ENCODE peak calls at places on chromosomes 3 and 15, in five cellular contexts. J is HEK293T, S is HepG2, V is GM12878, G is H1. M is an unnamed sample.
A peak's percentile ranks its signal among the peaks of the same experiment; 100 is the strongest.

GRCh38 chr15:43828061-43828657 is 1.4 kb downstream of the WDR76 start:
- DNase-seq in J (no peak), S (no peak), V (no peak), G (no peak), M (no peak)

GRCh38 chr15:35491999-35492398 is 54.0 kb downstream of the DPH6 start:
- DNase-seq in J (no peak), S (no peak), V (no peak), G (no peak), M (no peak)

GRCh38 chr15:67130166-67130565 is 64.8 kb downstream of the SMAD3 start:
- DNase-seq in J (no peak), S (no peak), V (no peak), G (no peak), M (no peak)

GRCh38 chr15:68656438-68656739 is 77.6 kb downstream of the CORO2B start:
- DNase-seq in J (no peak), S (no peak), V (no peak), G (no peak), M (no peak)

GRCh38 chr15:85618956-85619491 is 175.7 kb downstream of the KLHL25 start:
- DNase-seq in J (no peak), S (no peak), V (no peak), G (no peak), M (peak; percentile 56)

GRCh38 chr15:27573800-27574485 is 525.2 kb downstream of the OCA2 start:
- DNase-seq in J (no peak), S (no peak), V (no peak), G (no peak), M (no peak)

GRCh38 chr3:242986-243706 is 46.6 kb downstream of the CHL1 start:
- DNase-seq in J (no peak), S (no peak), V (no peak), G (no peak), M (no peak)

GRCh38 chr15:64653757-64654156 is 121.6 kb downstream of the RBPMS2 start:
- DNase-seq in J (no peak), S (no peak), V (no peak), G (no peak), M (no peak)

GRCh38 chr15:59553879-59554735 is 57.5 kb upstream of the GCNT3 start:
- DNase-seq in J (no peak), S (peak; percentile 100), V (no peak), G (no peak), M (no peak)

GRCh38 chr15:70892912-70893560 is 410 bp downstream of the LRRC49 start:
- DNase-seq in J (peak; percentile 26), S (peak; percentile 6), V (no peak), G (no peak), M (no peak)

GRCh38 chr3:177934001-177934891 is 602.0 kb upstream of the KCNMB2 start:
- DNase-seq in J (no peak), S (peak; percentile 14), V (no peak), G (no peak), M (no peak)

GRCh38 chr3:30626443-30627181 is 20.2 kb downstream of the TGFBR2 start:
- DNase-seq in J (no peak), S (no peak), V (no peak), G (no peak), M (no peak)

GRCh38 chr15:74386496-74387140 is 19.2 kb upstream of the CYP11A1 start:
- DNase-seq in J (no peak), S (no peak), V (no peak), G (no peak), M (no peak)

GRCh38 chr3:178439504-178439903 is 96.7 kb upstream of the KCNMB2 start:
- DNase-seq in J (no peak), S (no peak), V (no peak), G (no peak), M (no peak)

GRCh38 chr3:88090681-88091080 is 31.6 kb downstream of the ZNF654 start:
- DNase-seq in J (no peak), S (no peak), V (no peak), G (no peak), M (no peak)

GRCh38 chr3:171160326-171160725 is 133.8 kb upstream of the SLC2A2 start:
- DNase-seq in J (no peak), S (no peak), V (no peak), G (no peak), M (no peak)

GRCh38 chr3:124566701-124567100 is 163.6 kb upstream of the UMPS start:
- DNase-seq in J (no peak), S (no peak), V (no peak), G (no peak), M (no peak)

GRCh38 chr3:124563376-124563775 is 166.9 kb upstream of the UMPS start:
- DNase-seq in J (no peak), S (no peak), V (no peak), G (no peak), M (no peak)

GRCh38 chr3:124565551-124565950 is 164.7 kb upstream of the UMPS start:
- DNase-seq in J (no peak), S (no peak), V (no peak), G (no peak), M (no peak)

GRCh38 chr3:124567168-124567567 is 163.1 kb upstream of the UMPS start:
- DNase-seq in J (no peak), S (no peak), V (no peak), G (no peak), M (no peak)

GRCh38 chr3:124565013-124565412 is 165.2 kb upstream of the UMPS start:
- DNase-seq in J (peak; percentile 71), S (peak; percentile 82), V (no peak), G (peak; percentile 87), M (peak; percentile 76)
- TF ChIP-seq SUZ12 in J (no peak), S (no peak), V (no peak), G (no peak), M (no peak)

GRCh38 chr15:78175333-78175732 is 26.2 kb downstream of the IDH3A start:
- DNase-seq in J (no peak), S (no peak), V (no peak), G (no peak), M (no peak)

GRCh38 chr15:78179286-78179840 is 30.2 kb downstream of the IDH3A start:
- DNase-seq in J (no peak), S (no peak), V (no peak), G (no peak), M (no peak)

GRCh38 chr15:78179906-78180305 is 30.7 kb downstream of the IDH3A start:
- DNase-seq in J (no peak), S (no peak), V (no peak), G (no peak), M (no peak)

GRCh38 chr15:78178056-78178455 is 28.9 kb downstream of the IDH3A start:
- DNase-seq in J (no peak), S (no peak), V (no peak), G (no peak), M (no peak)

DNA sequence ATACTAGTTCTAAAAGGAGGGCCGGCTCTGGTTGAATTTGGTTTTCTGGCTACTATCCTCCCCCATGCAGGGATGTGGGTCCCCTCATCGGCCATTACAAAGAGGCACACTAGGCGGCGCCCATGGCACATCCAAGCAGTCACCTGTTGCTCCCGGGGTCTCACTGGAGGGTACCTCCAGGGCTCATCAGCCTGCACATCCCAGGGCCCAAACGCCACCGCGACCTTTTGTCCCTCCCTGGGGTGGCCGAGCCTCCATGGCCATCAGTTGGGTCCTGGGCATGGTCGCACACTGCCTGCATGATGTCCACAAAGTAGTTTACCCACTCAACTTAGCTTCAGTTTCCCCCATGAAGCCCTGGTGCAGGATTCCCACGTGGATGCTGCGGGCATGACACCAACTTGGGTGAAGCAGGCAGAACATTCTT is 28.3 kb downstream of the IDH3A start:
- DNase-seq in J (peak; percentile 79), S (peak; percentile 30), V (no peak), G (peak; percentile 88), M (peak; percentile 57)
- TF ChIP-seq SUZ12 in J (no peak), S (no peak), V (no peak), G (no peak), M (no peak)

GRCh38 chr3:128215290-128215689 is 62.0 kb downstream of the EEFSEC start:
- DNase-seq in J (no peak), S (no peak), V (no peak), G (no peak), M (no peak)

GRCh38 chr3:128205616-128206015 is 52.3 kb downstream of the EEFSEC start:
- DNase-seq in J (no peak), S (no peak), V (no peak), G (no peak), M (no peak)

GRCh38 chr3:128215800-128216495 is 62.7 kb downstream of the EEFSEC start:
- DNase-seq in J (no peak), S (no peak), V (no peak), G (no peak), M (peak; percentile 32)

GRCh38 chr3:128207953-128208352 is 54.7 kb downstream of the EEFSEC start:
- DNase-seq in J (no peak), S (no peak), V (no peak), G (no peak), M (no peak)

DNA sequence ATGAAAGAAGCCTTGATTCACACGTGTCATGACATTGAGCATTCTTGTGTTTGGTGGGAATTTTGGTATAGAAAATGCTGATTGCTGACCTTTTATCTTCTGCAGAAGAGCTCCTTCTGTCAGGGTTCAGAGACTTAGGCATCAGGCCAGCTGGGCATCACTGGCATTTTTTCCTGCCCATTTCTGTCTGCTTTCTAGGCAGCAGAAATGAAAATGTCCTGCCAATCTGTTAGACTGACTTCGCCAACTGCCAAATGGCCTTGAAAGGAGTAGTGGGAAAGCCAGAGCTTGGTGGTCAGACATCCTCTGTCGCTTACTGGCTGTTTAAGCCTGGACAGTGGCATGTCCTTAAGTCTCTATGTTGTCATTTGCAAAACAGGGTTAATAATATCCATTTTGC is 57.4 kb downstream of the EEFSEC start:
- DNase-seq in J (no peak), S (no peak), V (no peak), G (no peak), M (no peak)
- TF ChIP-seq SUZ12 in J (no peak), S (no peak), V (no peak), G (no peak), M (no peak)

GRCh38 chr3:19947549-19948071 is 713 bp downstream of the RAB5A start:
- DNase-seq in J (peak; percentile 46), S (peak; percentile 42), V (no peak), G (peak; percentile 75), M (peak; percentile 23)
- TF ChIP-seq SUZ12 in J (no peak), S (no peak), V (no peak), G (no peak), M (no peak)

DNA sequence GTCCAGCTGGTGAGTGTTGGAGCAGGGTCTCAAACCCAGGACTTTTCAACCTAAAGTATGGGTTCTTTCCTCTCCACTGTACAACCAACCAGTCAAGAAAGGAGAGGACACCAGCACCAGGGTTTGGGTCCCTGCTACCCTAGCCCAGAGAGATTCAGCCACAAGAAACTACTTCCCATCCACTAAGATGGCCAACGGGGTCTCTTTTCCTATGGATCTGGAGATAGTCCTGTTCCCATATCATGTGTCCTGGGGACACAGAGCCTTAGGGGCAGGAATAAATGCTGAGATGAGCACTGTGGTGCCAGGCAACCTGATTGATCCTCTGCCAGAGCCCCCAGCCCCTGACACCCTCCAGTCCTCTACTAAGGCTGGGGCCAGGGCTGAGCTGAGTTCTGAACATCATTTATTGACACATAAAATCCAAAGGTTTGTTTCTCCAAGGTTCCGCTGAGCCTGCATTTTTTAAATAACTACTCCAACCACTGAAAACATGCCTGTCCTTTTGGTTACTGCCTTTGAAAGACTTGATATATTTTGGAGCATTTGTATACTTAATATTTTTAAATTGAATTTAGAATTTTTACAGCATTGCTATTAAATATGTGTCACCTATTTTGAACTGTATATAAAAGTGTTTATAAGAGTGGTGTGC is 26.0 kb downstream of the MRPL46 start:
- DNase-seq in J (no peak), S (no peak), V (no peak), G (no peak), M (no peak)
- TF ChIP-seq SUZ12 in J (no peak), S (no peak), V (no peak), G (no peak), M (no peak)

GRCh38 chr3:86988986-86989385 is 2.0 kb downstream of the VGLL3 start:
- DNase-seq in J (no peak), S (no peak), V (no peak), G (no peak), M (no peak)
- TF ChIP-seq SUZ12 in J (no peak), S (no peak), V (no peak), G (no peak), M (no peak)

M was measured in NT2/D1.